ENCODE peak calls at places on chromosomes 5 and 9, in ten cellular contexts. X is AG04449, N is lower lobe of right lung, I is heart left ventricle, M is left ventricle myocardium inferior, G is tibial artery, J is psoas muscle, W is fibroblast of pulmonary artery, P is AG09309, F is IMR-90. D is an unnamed sample.

GRCh38 chr5:74167206-74167929 is 473.2 kb downstream of the ENC1 start:
- DNase-seq in X (no peak), N (no peak), I (no peak), M (no peak), G (no peak), J (no peak), W (peak), P (peak), F (peak), D (no peak)

GRCh38 chr5:31824886-31825774 is 186.2 kb downstream of the PDZD2 start:
- DNase-seq in X (peak), N (no peak), I (no peak), M (no peak), G (peak), J (no peak), W (peak), P (peak), F (peak), D (peak)

GRCh38 chr5:112960316-112960715 is 16.3 kb upstream of the DCP2 start:
- DNase-seq in X (no peak), N (no peak), I (no peak), M (no peak), G (no peak), J (no peak), W (no peak), P (no peak), F (no peak), D (no peak)

GRCh38 chr9:101235105-101235866 is 149.5 kb downstream of the BAAT start:
- DNase-seq in X (no peak), N (no peak), I (no peak), M (no peak), G (no peak), J (no peak), W (peak), P (no peak), F (no peak), D (peak)

GRCh38 chr5:1479581-1480188 is 34.4 kb upstream of the SLC6A3 start:
- DNase-seq in X (peak), N (peak), I (peak), M (no peak), G (peak), J (no peak), W (peak), P (peak), F (peak), D (peak)

GRCh38 chr9:128921881-128922763 is 1.3 kb downstream of the PHYHD1 start:
- DNase-seq in X (no peak), N (peak), I (peak), M (peak), G (peak), J (peak), W (peak), P (no peak), F (peak), D (no peak)

GRCh38 chr9:101562966-101563365 is 29.3 kb downstream of the RNF20 start:
- DNase-seq in X (no peak), N (no peak), I (no peak), M (no peak), G (no peak), J (no peak), W (no peak), P (no peak), F (no peak), D (no peak)

GRCh38 chr9:137578518-137579258 is at the start of gene DPH7:
- DNase-seq in X (peak), N (peak), I (peak), M (peak), G (peak), J (peak), W (peak), P (peak), F (peak), D (peak)

GRCh38 chr5:108418172-108418571 is 36.3 kb upstream of the FBXL17 start:
- DNase-seq in X (no peak), N (no peak), I (peak), M (peak), G (no peak), J (peak), W (no peak), P (no peak), F (no peak), D (no peak)

GRCh38 chr5:1125030-1125357 is 13.1 kb upstream of the SLC12A7 start:
- DNase-seq in X (no peak), N (no peak), I (peak), M (peak), G (peak), J (peak), W (peak), P (peak), F (peak), D (no peak)

GRCh38 chr5:83683836-83684235 is 36.8 kb downstream of the HAPLN1 start:
- DNase-seq in X (no peak), N (no peak), I (no peak), M (no peak), G (no peak), J (no peak), W (no peak), P (no peak), F (no peak), D (no peak)

GRCh38 chr5:33180900-33181299 is 259.9 kb upstream of the TARS1 start:
- DNase-seq in X (peak), N (no peak), I (no peak), M (no peak), G (no peak), J (no peak), W (peak), P (peak), F (peak), D (no peak)

GRCh38 chr9:5441043-5441442 is 3.3 kb upstream of the PLGRKT start:
- DNase-seq in X (no peak), N (no peak), I (no peak), M (no peak), G (no peak), J (no peak), W (peak), P (peak), F (peak), D (no peak)

GRCh38 chr5:2903451-2904395 is 152.2 kb upstream of the IRX2 start:
- DNase-seq in X (no peak), N (no peak), I (no peak), M (no peak), G (no peak), J (no peak), W (no peak), P (no peak), F (no peak), D (no peak)

GRCh38 chr9:18296702-18297531 is 177.0 kb upstream of the ADAMTSL1 start:
- DNase-seq in X (peak), N (no peak), I (no peak), M (no peak), G (no peak), J (no peak), W (peak), P (peak), F (peak), D (no peak)

GRCh38 chr5:59123595-59124561 is 541.0 kb downstream of the RAB3C start:
- DNase-seq in X (no peak), N (no peak), I (no peak), M (no peak), G (no peak), J (no peak), W (no peak), P (no peak), F (peak), D (peak)

GRCh38 chr5:55372130-55372925 is 64.5 kb downstream of the MTREX start:
- DNase-seq in X (no peak), N (no peak), I (no peak), M (no peak), G (no peak), J (no peak), W (no peak), P (no peak), F (no peak), D (no peak)
- H3K4me3 ChIP-seq in X (no peak), N (no peak), I (no peak), M (no peak), G (no peak), J (no peak), W (no peak), P (no peak), F (no peak), D (no peak)

GRCh38 chr5:19608434-19608833 is 379.6 kb downstream of the CDH18 start:
- DNase-seq in X (no peak), N (no peak), I (no peak), M (no peak), G (no peak), J (no peak), W (peak), P (no peak), F (no peak), D (no peak)
- TF ChIP-seq CTCF in X (no peak), N (no peak), I (peak), M (peak), G (no peak), J (no peak), W (peak), P (no peak), F (no peak), D (no peak)

DNA sequence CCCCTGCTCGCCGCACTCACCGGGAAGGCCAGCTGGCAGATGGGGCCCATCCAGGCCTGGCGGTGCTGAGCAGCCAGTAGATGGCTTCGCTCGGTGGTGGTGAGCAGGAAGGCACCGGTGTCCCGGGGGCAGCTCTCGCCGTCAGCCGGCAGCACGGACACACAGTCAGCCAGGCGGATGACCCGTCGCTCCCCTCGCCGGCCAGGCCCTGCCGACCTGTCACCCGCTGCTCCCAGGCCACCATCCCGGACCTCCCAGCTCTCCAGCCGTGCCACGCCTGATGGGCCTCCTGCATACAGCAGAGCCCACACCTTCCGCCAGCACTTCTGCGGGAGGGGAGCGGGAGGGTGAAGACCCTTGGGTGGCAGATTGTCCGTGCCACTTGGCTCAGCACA is 1.4 kb downstream of the DOK3 start:
- DNase-seq in X (no peak), N (no peak), I (no peak), M (no peak), G (no peak), J (no peak), W (no peak), P (no peak), F (no peak), D (peak)
- H3K4me3 ChIP-seq in X (no peak), N (peak), I (no peak), M (peak), G (peak), J (peak), W (no peak), P (no peak), F (no peak), D (peak)

GRCh38 chr9:87383341-87384150 is 114.1 kb upstream of the DAPK1 start:
- DNase-seq in X (no peak), N (no peak), I (no peak), M (no peak), G (no peak), J (no peak), W (no peak), P (no peak), F (no peak), D (no peak)

GRCh38 chr9:87386490-87386889 is 111.2 kb upstream of the DAPK1 start:
- DNase-seq in X (no peak), N (no peak), I (no peak), M (no peak), G (no peak), J (no peak), W (no peak), P (no peak), F (no peak), D (no peak)

GRCh38 chr9:87389936-87390335 is 107.7 kb upstream of the DAPK1 start:
- DNase-seq in X (no peak), N (no peak), I (no peak), M (no peak), G (no peak), J (no peak), W (no peak), P (no peak), F (no peak), D (no peak)

GRCh38 chr9:87390361-87390760 is 107.3 kb upstream of the DAPK1 start:
- DNase-seq in X (no peak), N (no peak), I (no peak), M (no peak), G (no peak), J (no peak), W (no peak), P (no peak), F (no peak), D (no peak)

GRCh38 chr9:87387351-87388055 is 110.2 kb upstream of the DAPK1 start:
- DNase-seq in X (no peak), N (no peak), I (no peak), M (no peak), G (no peak), J (no peak), W (no peak), P (no peak), F (no peak), D (no peak)
- TF ChIP-seq CTCF in X (no peak), N (no peak), I (no peak), M (no peak), G (no peak), J (no peak), W (no peak), P (no peak), F (no peak), D (no peak)